ENCODE peak calls at places on chromosome X, in five cellular contexts. One of them, this sample, is unnamed.

GRCh38 chrX:24748196-24748595 is 54.5 kb downstream of the POLA1 start:
- DNase-seq in GM12878: no peak
- DNase-seq in K562: no peak
- DNase-seq in HepG2: no peak
- DNase-seq in SK-N-SH: no peak
- DNase-seq in this sample: no peak

GRCh38 chrX:154349979-154350378 is 24.5 kb downstream of the FLNA start:
- DNase-seq in GM12878: no peak
- DNase-seq in HepG2: no peak
- DNase-seq in K562: no peak
- DNase-seq in SK-N-SH: no peak
- DNase-seq in this sample: no peak

GRCh38 chrX:101117701-101118100 is 19.7 kb downstream of the CENPI start:
- DNase-seq in SK-N-SH: no peak
- DNase-seq in HepG2: no peak
- DNase-seq in K562: no peak
- DNase-seq in GM12878: no peak
- DNase-seq in this sample: peak

GRCh38 chrX:84064164-84064563 is 123.8 kb downstream of the RPS6KA6 start:
- DNase-seq in GM12878: no peak
- DNase-seq in HepG2: no peak
- DNase-seq in SK-N-SH: no peak
- DNase-seq in K562: no peak
- DNase-seq in this sample: peak

GRCh38 chrX:108361316-108361715 is 76.9 kb downstream of the COL4A6 start:
- DNase-seq in K562: no peak
- DNase-seq in HepG2: no peak
- DNase-seq in GM12878: no peak
- DNase-seq in SK-N-SH: no peak
- DNase-seq in this sample: peak

GRCh38 chrX:140141444-140142029 is 176.2 kb upstream of the CXorf66 start:
- DNase-seq in K562: peak
- DNase-seq in HepG2: peak
- DNase-seq in SK-N-SH: peak
- DNase-seq in GM12878: peak
- DNase-seq in this sample: peak

GRCh38 chrX:77527233-77528001 is 80.2 kb downstream of the FGF16 start:
- DNase-seq in GM12878: no peak
- DNase-seq in K562: peak
- DNase-seq in SK-N-SH: peak
- DNase-seq in HepG2: no peak
- DNase-seq in this sample: no peak

GRCh38 chrX:149853925-149854324 is 27.1 kb upstream of the MAGEA8 start:
- DNase-seq in HepG2: no peak
- DNase-seq in SK-N-SH: no peak
- DNase-seq in GM12878: no peak
- DNase-seq in K562: peak
- DNase-seq in this sample: no peak

GRCh38 chrX:40153335-40154221 is 55.8 kb upstream of the BCOR start:
- DNase-seq in GM12878: no peak
- DNase-seq in SK-N-SH: peak
- DNase-seq in HepG2: no peak
- DNase-seq in K562: peak
- DNase-seq in this sample: no peak

GRCh38 chrX:101220881-101221280 is 1.3 kb downstream of the DRP2 start:
- DNase-seq in GM12878: no peak
- DNase-seq in SK-N-SH: no peak
- DNase-seq in HepG2: no peak
- DNase-seq in K562: no peak
- DNase-seq in this sample: no peak

GRCh38 chrX:139559383-139560042 is 29.0 kb downstream of the F9 start:
- DNase-seq in K562: peak
- DNase-seq in SK-N-SH: peak
- DNase-seq in HepG2: peak
- DNase-seq in GM12878: peak
- DNase-seq in this sample: peak

GRCh38 chrX:116246261-116246660 is 75.7 kb downstream of the AGTR2 start:
- DNase-seq in GM12878: no peak
- DNase-seq in HepG2: no peak
- DNase-seq in K562: no peak
- DNase-seq in SK-N-SH: no peak
- DNase-seq in this sample: no peak

GRCh38 chrX:2595258-2595657 is 94.5 kb upstream of the DHRSX start:
- DNase-seq in K562: no peak
- DNase-seq in SK-N-SH: no peak
- DNase-seq in HepG2: no peak
- DNase-seq in GM12878: no peak
- DNase-seq in this sample: peak

GRCh38 chrX:68511255-68511654 is 12.4 kb downstream of the YIPF6 start:
- DNase-seq in GM12878: no peak
- DNase-seq in SK-N-SH: peak
- DNase-seq in HepG2: peak
- DNase-seq in K562: peak
- DNase-seq in this sample: peak

GRCh38 chrX:116276191-116276700 is 105.7 kb downstream of the AGTR2 start:
- DNase-seq in K562: no peak
- DNase-seq in GM12878: no peak
- DNase-seq in SK-N-SH: no peak
- DNase-seq in HepG2: no peak
- DNase-seq in this sample: no peak

GRCh38 chrX:54045563-54046228 is 1.4 kb upstream of the PHF8 start:
- DNase-seq in SK-N-SH: no peak
- DNase-seq in GM12878: no peak
- DNase-seq in K562: no peak
- DNase-seq in HepG2: peak
- DNase-seq in this sample: no peak

GRCh38 chrX:50643525-50644137 is 170.4 kb downstream of the SHROOM4 start:
- DNase-seq in SK-N-SH: no peak
- DNase-seq in GM12878: no peak
- DNase-seq in HepG2: no peak
- DNase-seq in K562: no peak
- DNase-seq in this sample: no peak

GRCh38 chrX:134239016-134239415 is 2.0 kb downstream of the CCDC160 start:
- DNase-seq in HepG2: no peak
- DNase-seq in GM12878: no peak
- DNase-seq in K562: no peak
- DNase-seq in SK-N-SH: no peak
- DNase-seq in this sample: no peak

GRCh38 chrX:109854096-109854495 is 121.0 kb upstream of the ACSL4 start:
- DNase-seq in GM12878: no peak
- DNase-seq in HepG2: no peak
- DNase-seq in SK-N-SH: no peak
- DNase-seq in K562: no peak
- DNase-seq in this sample: no peak

GRCh38 chrX:14073561-14073960 is 43.9 kb upstream of the GEMIN8 start:
- DNase-seq in K562: no peak
- DNase-seq in HepG2: no peak
- DNase-seq in GM12878: no peak
- DNase-seq in SK-N-SH: no peak
- DNase-seq in this sample: no peak

GRCh38 chrX:56366901-56367300 is 134.7 kb downstream of the KLF8 start:
- DNase-seq in K562: no peak
- DNase-seq in GM12878: no peak
- DNase-seq in HepG2: no peak
- DNase-seq in SK-N-SH: no peak
- DNase-seq in this sample: no peak

GRCh38 chrX:91435465-91435864 is 826 bp downstream of the PABPC5 start:
- DNase-seq in SK-N-SH: peak
- DNase-seq in GM12878: no peak
- DNase-seq in K562: no peak
- DNase-seq in HepG2: no peak
- DNase-seq in this sample: no peak

GRCh38 chrX:40245411-40246140 is 147.8 kb upstream of the BCOR start:
- DNase-seq in HepG2: no peak
- DNase-seq in SK-N-SH: no peak
- DNase-seq in GM12878: no peak
- DNase-seq in K562: no peak
- DNase-seq in this sample: no peak

GRCh38 chrX:13688772-13689518 is at the start of gene RAB9A:
- DNase-seq in K562: peak
- DNase-seq in HepG2: peak
- DNase-seq in SK-N-SH: peak
- DNase-seq in GM12878: no peak
- DNase-seq in this sample: peak

GRCh38 chrX:41145920-41146608 is 60.8 kb downstream of the USP9X start:
- DNase-seq in K562: no peak
- DNase-seq in SK-N-SH: no peak
- DNase-seq in GM12878: no peak
- DNase-seq in HepG2: no peak
- DNase-seq in this sample: peak

GRCh38 chrX:155888139-155888538 is 7.0 kb downstream of the VAMP7 start:
- DNase-seq in HepG2: no peak
- DNase-seq in K562: no peak
- DNase-seq in GM12878: no peak
- DNase-seq in SK-N-SH: no peak
- DNase-seq in this sample: peak

GRCh38 chrX:23732704-23733103 is 10.4 kb downstream of the ACOT9 start:
- DNase-seq in HepG2: no peak
- DNase-seq in GM12878: peak
- DNase-seq in K562: no peak
- DNase-seq in SK-N-SH: no peak
- DNase-seq in this sample: no peak

GRCh38 chrX:40933132-40934078 is 151.8 kb upstream of the USP9X start:
- DNase-seq in HepG2: no peak
- DNase-seq in K562: peak
- DNase-seq in GM12878: peak
- DNase-seq in SK-N-SH: peak
- DNase-seq in this sample: peak

GRCh38 chrX:78746496-78746895 is 1.0 kb upstream of the LPAR4 start:
- DNase-seq in HepG2: no peak
- DNase-seq in SK-N-SH: no peak
- DNase-seq in K562: no peak
- DNase-seq in GM12878: no peak
- DNase-seq in this sample: no peak

DNA sequence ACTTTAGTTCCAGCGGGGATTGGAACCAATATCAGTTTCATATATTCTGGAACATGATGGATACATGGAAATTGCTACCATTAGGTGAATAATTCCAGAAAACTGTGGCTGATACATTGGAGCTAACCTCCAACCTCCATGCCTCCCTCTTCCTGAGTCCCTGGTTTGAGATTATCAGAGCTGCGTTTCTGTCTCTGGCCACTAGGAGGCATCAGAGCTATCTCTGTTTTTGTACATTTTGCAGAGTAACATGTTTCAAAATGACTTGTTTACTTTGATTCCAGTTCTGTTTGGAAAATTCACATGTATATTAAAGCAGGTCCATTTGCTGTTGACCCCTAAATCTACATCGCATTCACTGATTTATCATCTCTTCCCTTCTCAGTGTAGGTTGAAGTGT is 2.4 kb upstream of the RAB40AL start:
- DNase-seq in GM12878: no peak
- DNase-seq in K562: peak
- DNase-seq in HepG2: peak
- DNase-seq in SK-N-SH: peak
- DNase-seq in this sample: peak
- TF ChIP-seq MXI1 in GM12878: no peak
- TF ChIP-seq MXI1 in K562: no peak
- TF ChIP-seq MXI1 in HepG2: no peak
- TF ChIP-seq MXI1 in SK-N-SH: no peak
- TF ChIP-seq MXI1 in this sample: no peak

DNA sequence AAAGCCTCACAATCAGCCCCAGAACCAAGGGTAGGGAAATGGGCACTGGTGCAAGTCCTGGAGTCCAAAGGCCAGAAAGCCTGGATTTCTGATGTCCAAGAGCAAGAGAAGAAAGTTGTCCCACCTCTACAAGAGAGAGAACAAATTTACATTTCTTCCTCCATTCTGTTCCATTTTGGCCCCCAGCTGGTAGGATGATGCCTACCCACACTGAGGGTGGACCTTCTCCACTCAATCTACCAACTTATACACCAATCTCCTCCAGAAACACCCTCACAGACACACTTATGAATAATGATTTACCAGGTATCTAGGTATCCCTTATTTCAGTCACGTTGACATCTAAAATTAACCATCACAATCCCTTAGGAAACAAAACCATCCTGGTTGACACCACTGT is 367.8 kb upstream of the GRIA3 start:
- DNase-seq in SK-N-SH: no peak
- DNase-seq in K562: no peak
- DNase-seq in HepG2: no peak
- DNase-seq in GM12878: no peak
- DNase-seq in this sample: no peak
- H3K27ac ChIP-seq in SK-N-SH: no peak
- H3K27ac ChIP-seq in K562: no peak
- H3K27ac ChIP-seq in HepG2: no peak
- H3K27ac ChIP-seq in GM12878: no peak
- H3K27ac ChIP-seq in this sample: no peak

GRCh38 chrX:130575831-130576404 is 174.1 kb downstream of the RBMX2 start:
- DNase-seq in HepG2: peak
- DNase-seq in K562: peak
- DNase-seq in GM12878: no peak
- DNase-seq in SK-N-SH: peak
- DNase-seq in this sample: peak
- TF ChIP-seq MXI1 in HepG2: no peak
- TF ChIP-seq MXI1 in K562: no peak
- TF ChIP-seq MXI1 in GM12878: no peak
- TF ChIP-seq MXI1 in SK-N-SH: no peak
- TF ChIP-seq MXI1 in this sample: no peak

GRCh38 chrX:17595456-17596035 is 141.7 kb upstream of the SCML1 start:
- DNase-seq in SK-N-SH: no peak
- DNase-seq in GM12878: no peak
- DNase-seq in K562: no peak
- DNase-seq in HepG2: no peak
- DNase-seq in this sample: peak

GRCh38 chrX:17592117-17592516 is 145.2 kb upstream of the SCML1 start:
- DNase-seq in SK-N-SH: no peak
- DNase-seq in K562: no peak
- DNase-seq in GM12878: no peak
- DNase-seq in HepG2: no peak
- DNase-seq in this sample: peak

GRCh38 chrX:17596051-17596450 is 141.2 kb upstream of the SCML1 start:
- DNase-seq in GM12878: no peak
- DNase-seq in HepG2: no peak
- DNase-seq in K562: no peak
- DNase-seq in SK-N-SH: no peak
- DNase-seq in this sample: no peak

GRCh38 chrX:17597836-17598434 is 139.4 kb upstream of the SCML1 start:
- DNase-seq in K562: no peak
- DNase-seq in HepG2: no peak
- DNase-seq in SK-N-SH: peak
- DNase-seq in GM12878: no peak
- DNase-seq in this sample: no peak

DNA sequence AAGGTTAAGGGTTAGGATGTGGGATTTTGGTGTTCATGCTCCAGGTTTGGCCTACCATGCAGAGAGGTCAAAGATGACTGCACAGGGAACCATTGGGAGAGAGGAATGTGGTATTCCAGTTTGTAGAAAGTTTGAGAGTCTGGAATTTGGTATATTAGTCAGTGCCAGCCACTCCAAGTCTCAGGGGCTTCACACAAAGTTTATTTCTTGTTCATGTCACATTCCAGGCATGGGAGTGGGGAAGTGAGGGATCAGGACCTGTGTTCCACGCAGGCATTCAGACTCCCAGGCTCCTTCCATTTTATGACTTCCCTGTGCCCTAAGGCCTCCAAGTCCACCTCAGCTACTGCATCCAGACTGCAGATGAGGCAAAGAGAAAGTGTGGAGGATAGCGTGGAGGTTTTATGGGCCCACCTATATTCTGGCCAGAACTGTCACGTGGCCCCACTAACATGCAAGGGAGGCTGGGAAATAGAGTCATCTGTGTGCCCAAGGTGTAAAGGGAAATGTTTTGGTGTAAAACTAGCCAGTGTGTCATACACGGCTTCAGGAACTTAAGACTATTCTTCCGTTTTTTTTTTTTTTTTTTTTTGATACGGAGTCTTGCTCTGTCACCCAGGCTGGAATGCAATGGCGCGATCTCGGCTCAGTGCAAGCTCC is 140.6 kb upstream of the SCML1 start:
- DNase-seq in HepG2: no peak
- DNase-seq in GM12878: no peak
- DNase-seq in K562: no peak
- DNase-seq in SK-N-SH: no peak
- DNase-seq in this sample: no peak
- H3K27ac ChIP-seq in HepG2: no peak
- H3K27ac ChIP-seq in GM12878: no peak
- H3K27ac ChIP-seq in K562: no peak
- H3K27ac ChIP-seq in SK-N-SH: no peak
- H3K27ac ChIP-seq in this sample: no peak

This sample was measured in IMR-90.